ENCODE peak calls at places on chromosomes 3 and 15, in eight cellular contexts. Z, N, U, X, V, T, K and E are unnamed samples.

GRCh38 chr15:96728591-96728990 is 398.1 kb downstream of the NR2F2 start:
- DNase-seq in Z (no peak), N (peak), U (no peak), X (no peak), V (no peak), T (no peak), K (peak), E (no peak)

GRCh38 chr15:71515375-71516186 is 294.8 kb upstream of the NR2E3 start:
- DNase-seq in Z (no peak), N (no peak), U (no peak), X (no peak), V (no peak), T (no peak), K (no peak), E (no peak)

GRCh38 chr3:24523988-24524727 is 29.5 kb upstream of the THRB start:
- DNase-seq in Z (no peak), N (no peak), U (no peak), X (no peak), V (no peak), T (no peak), K (no peak), E (no peak)

GRCh38 chr3:46730819-46731218 is 13.2 kb upstream of the PRSS50 start:
- DNase-seq in Z (no peak), N (no peak), U (no peak), X (no peak), V (no peak), T (no peak), K (no peak), E (no peak)

GRCh38 chr3:78606756-78607155 is 1161.0 kb downstream of the ROBO1 start:
- DNase-seq in Z (no peak), N (no peak), U (no peak), X (no peak), V (no peak), T (no peak), K (no peak), E (no peak)

GRCh38 chr3:186141776-186142175 is 32.9 kb upstream of the ETV5 start:
- DNase-seq in Z (no peak), N (no peak), U (no peak), X (no peak), V (no peak), T (no peak), K (no peak), E (no peak)

GRCh38 chr15:98776607-98777281 is 128.4 kb downstream of the IGF1R start:
- DNase-seq in Z (peak), N (no peak), U (peak), X (no peak), V (peak), T (no peak), K (no peak), E (peak)

GRCh38 chr3:141878812-141879211 is 2.4 kb downstream of the ATP1B3 start:
- DNase-seq in Z (no peak), N (no peak), U (peak), X (no peak), V (no peak), T (no peak), K (peak), E (no peak)

GRCh38 chr3:161337311-161337710 is 34.0 kb downstream of the SPTSSB start:
- DNase-seq in Z (no peak), N (no peak), U (no peak), X (no peak), V (no peak), T (no peak), K (no peak), E (no peak)

GRCh38 chr15:76904461-76905012 is 603 bp downstream of the SCAPER start:
- DNase-seq in Z (no peak), N (no peak), U (peak), X (no peak), V (peak), T (peak), K (peak), E (peak)

GRCh38 chr15:65818927-65819562 is 27.0 kb upstream of the DENND4A start:
- DNase-seq in Z (no peak), N (no peak), U (no peak), X (no peak), V (no peak), T (no peak), K (peak), E (no peak)

GRCh38 chr15:99076555-99077308 is 28.1 kb upstream of the SYNM start:
- DNase-seq in Z (no peak), N (peak), U (peak), X (peak), V (peak), T (peak), K (peak), E (peak)

GRCh38 chr3:42526616-42527367 is 24.3 kb downstream of the VIPR1 start:
- DNase-seq in Z (no peak), N (peak), U (no peak), X (no peak), V (no peak), T (peak), K (no peak), E (peak)

GRCh38 chr15:95410757-95411156 is 919.7 kb upstream of the NR2F2 start:
- DNase-seq in Z (no peak), N (no peak), U (no peak), X (no peak), V (no peak), T (no peak), K (no peak), E (no peak)

GRCh38 chr15:78085928-78086327 is 6.4 kb upstream of the SH2D7 start:
- DNase-seq in Z (no peak), N (no peak), U (peak), X (no peak), V (no peak), T (no peak), K (peak), E (no peak)

GRCh38 chr3:188627652-188628051 is 473.7 kb downstream of the LPP start:
- DNase-seq in Z (no peak), N (no peak), U (peak), X (no peak), V (no peak), T (no peak), K (peak), E (no peak)

GRCh38 chr3:69774029-69774428 is 34.8 kb downstream of the MITF start:
- DNase-seq in Z (peak), N (no peak), U (peak), X (no peak), V (peak), T (no peak), K (no peak), E (no peak)

GRCh38 chr3:13885704-13886010 is 5.8 kb upstream of the WNT7A start:
- DNase-seq in Z (no peak), N (no peak), U (no peak), X (no peak), V (no peak), T (no peak), K (no peak), E (no peak)

GRCh38 chr3:127781411-127782001 is 40.8 kb downstream of the MGLL start:
- DNase-seq in Z (peak), N (no peak), U (peak), X (no peak), V (peak), T (no peak), K (peak), E (no peak)

GRCh38 chr15:92907229-92907628 is 7.1 kb downstream of the CHD2 start:
- DNase-seq in Z (no peak), N (no peak), U (no peak), X (no peak), V (no peak), T (no peak), K (peak), E (no peak)

GRCh38 chr15:40930430-40931299 is 1.5 kb downstream of the DLL4 start:
- DNase-seq in Z (peak), N (peak), U (peak), X (no peak), V (peak), T (no peak), K (peak), E (no peak)

GRCh38 chr3:88141458-88142083 is 8.2 kb upstream of the C3orf38 start:
- DNase-seq in Z (no peak), N (no peak), U (peak), X (no peak), V (no peak), T (no peak), K (peak), E (no peak)

GRCh38 chr3:78919021-78919755 is 848.6 kb downstream of the ROBO1 start:
- DNase-seq in Z (no peak), N (no peak), U (peak), X (no peak), V (no peak), T (no peak), K (peak), E (no peak)

DNA sequence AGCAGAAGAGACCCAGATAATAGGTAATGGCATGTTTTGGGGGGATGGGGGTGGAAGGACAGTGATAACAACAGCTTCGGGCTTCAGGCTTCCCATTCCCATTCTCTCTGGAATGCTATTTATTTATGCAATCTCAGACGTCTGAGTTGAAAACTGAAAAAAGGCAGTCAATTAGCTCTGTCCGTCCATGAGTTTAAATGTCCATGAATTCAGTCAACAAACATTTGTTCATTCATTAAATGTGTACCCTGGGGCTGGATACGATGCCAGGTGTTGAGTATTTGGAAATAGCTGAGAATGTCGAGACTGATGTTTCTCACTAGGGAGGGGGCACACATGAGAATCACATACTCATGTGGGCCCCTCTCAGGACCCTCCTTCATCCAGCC is 42.4 kb downstream of the AMOTL2 start:
- DNase-seq in Z (no peak), N (no peak), U (no peak), X (no peak), V (no peak), T (no peak), K (no peak), E (no peak)
- H3K4me3 ChIP-seq in Z (no peak), N (no peak), U (peak), X (no peak), V (no peak), T (no peak), K (no peak), E (no peak)

GRCh38 chr3:150544040-150544439 is 2.3 kb downstream of the SERP1 start:
- DNase-seq in Z (no peak), N (no peak), U (peak), X (no peak), V (no peak), T (no peak), K (peak), E (no peak)
- H3K4me3 ChIP-seq in Z (peak), N (no peak), U (peak), X (no peak), V (no peak), T (no peak), K (no peak), E (no peak)

DNA sequence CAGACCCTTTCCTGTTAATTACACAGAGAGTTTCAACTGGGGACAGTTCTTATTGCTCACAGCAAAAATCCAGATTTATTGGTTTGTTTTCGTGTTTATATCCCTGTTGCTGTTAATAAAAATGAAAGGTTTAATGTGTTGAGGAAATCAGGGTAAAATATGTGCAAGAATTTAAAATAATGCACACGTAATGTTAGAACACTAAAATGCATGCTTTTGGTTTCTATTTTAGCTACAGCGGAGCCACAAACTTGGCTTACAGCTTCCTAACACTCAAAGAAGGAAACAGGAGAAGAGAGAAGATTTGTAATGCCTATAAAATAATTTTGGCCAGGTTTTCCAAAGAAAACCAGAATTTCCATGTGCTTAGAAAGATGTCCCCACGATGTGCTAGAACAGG is 62.7 kb downstream of the CASR start:
- DNase-seq in Z (no peak), N (no peak), U (peak), X (no peak), V (no peak), T (no peak), K (no peak), E (no peak)
- H3K4me3 ChIP-seq in Z (peak), N (no peak), U (no peak), X (no peak), V (no peak), T (no peak), K (no peak), E (peak)

GRCh38 chr15:90004252-90004651 is 3.1 kb downstream of the ZNF710 start:
- DNase-seq in Z (peak), N (no peak), U (peak), X (peak), V (no peak), T (no peak), K (no peak), E (no peak)
- H3K4me3 ChIP-seq in Z (no peak), N (no peak), U (peak), X (no peak), V (no peak), T (no peak), K (no peak), E (no peak)

DNA sequence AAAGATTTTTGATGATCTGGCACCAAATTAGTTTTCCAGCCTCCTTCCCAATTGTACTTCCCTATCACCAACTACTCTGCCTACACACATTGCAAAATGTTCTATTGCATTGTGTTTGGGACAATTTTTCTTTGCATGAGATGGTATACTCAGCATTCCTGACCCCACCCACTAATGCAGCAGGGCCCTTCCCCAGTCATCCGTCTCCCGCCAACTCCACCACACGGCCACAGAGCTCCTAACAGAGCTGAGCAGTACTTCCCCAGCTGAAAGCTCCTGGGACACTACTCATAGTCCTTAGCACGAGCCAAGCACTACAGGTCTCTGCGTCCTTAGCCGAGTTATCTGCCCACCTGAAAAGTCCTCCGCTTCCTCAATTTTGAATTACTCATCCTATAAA is 34.2 kb downstream of the TXNRD3 start:
- DNase-seq in Z (no peak), N (no peak), U (peak), X (no peak), V (no peak), T (no peak), K (peak), E (no peak)
- H3K4me3 ChIP-seq in Z (no peak), N (no peak), U (no peak), X (no peak), V (no peak), T (no peak), K (no peak), E (no peak)